ENCODE peak calls at places on chromosomes 12 and 14, in eight cellular contexts. D, N, H, A, L, C, O and K are unnamed samples.

GRCh38 chr12:26238341-26239126 is 43.2 kb downstream of the SSPN start:
- DNase-seq in D (peak; percentile 32), N (peak; percentile 12), H (no peak), A (no peak), L (no peak), C (no peak), O (peak; percentile 18), K (no peak)

GRCh38 chr14:100193417-100194357 is 34.2 kb upstream of the DEGS2 start:
- DNase-seq in D (no peak), N (no peak), H (no peak), A (no peak), L (no peak), C (no peak), O (no peak), K (no peak)

GRCh38 chr12:106246891-106247730 is 709 bp downstream of the CKAP4 start:
- DNase-seq in D (peak; percentile 76), N (peak; percentile 77), H (peak; percentile 87), A (no peak), L (peak; percentile 67), C (peak; percentile 79), O (peak; percentile 72), K (peak; percentile 86)

GRCh38 chr14:39015360-39015961 is 87.6 kb downstream of the SEC23A start:
- DNase-seq in D (peak; percentile 62), N (peak; percentile 73), H (no peak), A (no peak), L (peak; percentile 46), C (peak; percentile 71), O (peak; percentile 58), K (peak; percentile 19)

GRCh38 chr14:96762650-96763049 is 34.5 kb upstream of the VRK1 start:
- DNase-seq in D (peak; percentile 16), N (peak; percentile 68), H (peak; percentile 71), A (no peak), L (peak; percentile 80), C (peak; percentile 70), O (peak; percentile 47), K (peak; percentile 55)

GRCh38 chr14:100537701-100538565 is 49.3 kb downstream of the BEGAIN start:
- DNase-seq in D (no peak), N (no peak), H (peak; percentile 49), A (peak; percentile 43), L (no peak), C (no peak), O (no peak), K (no peak)

GRCh38 chr12:54038260-54038759 is 5.5 kb downstream of the HOXC5 start:
- DNase-seq in D (no peak), N (no peak), H (no peak), A (no peak), L (no peak), C (no peak), O (no peak), K (no peak)

GRCh38 chr14:61051046-61051445 is 70.0 kb downstream of the SLC38A6 start:
- DNase-seq in D (peak; percentile 51), N (peak; percentile 76), H (no peak), A (peak; percentile 68), L (no peak), C (peak; percentile 5), O (no peak), K (peak; percentile 13)

GRCh38 chr12:29516431-29516875 is 19.0 kb upstream of the OVCH1 start:
- DNase-seq in D (peak; percentile 5), N (peak; percentile 37), H (no peak), A (no peak), L (no peak), C (no peak), O (peak; percentile 23), K (peak; percentile 40)

GRCh38 chr12:105084251-105085250 is at the start of gene ALDH1L2:
- DNase-seq in D (peak; percentile 95), N (peak; percentile 95), H (peak; percentile 100), A (peak; percentile 83), L (peak; percentile 58), C (peak; percentile 84), O (peak; percentile 90), K (peak; percentile 89)
- H3K4me3 ChIP-seq in D (peak within 1 kb of the TSS; percentile 72), N (peak within 1 kb of the TSS; percentile 87), H (peak within 1 kb of the TSS; percentile 78), A (peak within 1 kb of the TSS; percentile 49), L (peak within 1 kb of the TSS; percentile 64), C (peak within 1 kb of the TSS; percentile 50), O (peak within 1 kb of the TSS; percentile 78), K (peak within 1 kb of the TSS; percentile 99)

GRCh38 chr14:102902086-102902485 is 20.4 kb upstream of the AMN start:
- DNase-seq in D (no peak), N (no peak), H (no peak), A (no peak), L (no peak), C (no peak), O (no peak), K (no peak)

GRCh38 chr14:102902523-102903247 is 19.8 kb upstream of the AMN start:
- DNase-seq in D (no peak), N (no peak), H (no peak), A (no peak), L (no peak), C (no peak), O (no peak), K (no peak)

GRCh38 chr14:102903248-102903888 is 19.1 kb upstream of the AMN start:
- DNase-seq in D (no peak), N (no peak), H (no peak), A (no peak), L (no peak), C (no peak), O (no peak), K (no peak)

GRCh38 chr14:102900631-102901571 is 21.6 kb upstream of the AMN start:
- DNase-seq in D (no peak), N (no peak), H (no peak), A (no peak), L (no peak), C (no peak), O (no peak), K (no peak)

DNA sequence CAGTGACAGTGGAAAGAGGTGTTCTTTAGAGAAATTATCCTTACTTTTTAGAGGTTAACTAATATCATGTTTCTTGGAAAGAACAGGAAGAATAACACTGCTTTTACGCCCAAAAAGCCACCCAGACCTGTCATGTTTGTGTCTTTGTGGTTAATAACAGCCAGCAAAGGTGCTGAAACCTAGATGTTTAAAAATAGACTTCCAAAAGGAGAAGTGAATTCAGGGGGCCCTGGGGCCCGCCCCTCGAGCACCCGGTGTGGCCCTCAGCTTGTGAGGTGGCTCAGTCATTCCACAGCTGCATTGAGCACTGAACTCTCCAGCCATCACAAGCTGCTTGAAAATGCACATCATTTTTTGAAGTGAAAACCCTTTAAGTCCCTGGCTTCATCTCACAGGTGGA is 20.8 kb upstream of the AMN start:
- DNase-seq in D (no peak), N (no peak), H (no peak), A (no peak), L (no peak), C (no peak), O (no peak), K (no peak)
- H3K4me3 ChIP-seq in D (no peak overlapping the region), N (no peak overlapping the region), H (no peak overlapping the region), A (no peak overlapping the region), L (no peak overlapping the region), C (no peak overlapping the region), O (no peak overlapping the region), K (no peak overlapping the region)

GRCh38 chr14:105274600-105274999 is 26.2 kb downstream of the BRF1 start:
- DNase-seq in D (no peak), N (no peak), H (no peak), A (no peak), L (no peak), C (no peak), O (no peak), K (no peak)
- H3K4me3 ChIP-seq in D (no peak overlapping the region), N (no peak overlapping the region), H (no peak overlapping the region), A (no peak overlapping the region), L (no peak overlapping the region), C (no peak overlapping the region), O (no peak overlapping the region), K (no peak overlapping the region)

GRCh38 chr14:58332514-58332913 is 34.2 kb downstream of the ARID4A start:
- DNase-seq in D (no peak), N (no peak), H (no peak), A (no peak), L (no peak), C (no peak), O (no peak), K (no peak)
- H3K4me3 ChIP-seq in D (no peak overlapping the region), N (no peak overlapping the region), H (no peak overlapping the region), A (no peak overlapping the region), L (no peak overlapping the region), C (no peak overlapping the region), O (no peak overlapping the region), K (no peak overlapping the region)

DNA sequence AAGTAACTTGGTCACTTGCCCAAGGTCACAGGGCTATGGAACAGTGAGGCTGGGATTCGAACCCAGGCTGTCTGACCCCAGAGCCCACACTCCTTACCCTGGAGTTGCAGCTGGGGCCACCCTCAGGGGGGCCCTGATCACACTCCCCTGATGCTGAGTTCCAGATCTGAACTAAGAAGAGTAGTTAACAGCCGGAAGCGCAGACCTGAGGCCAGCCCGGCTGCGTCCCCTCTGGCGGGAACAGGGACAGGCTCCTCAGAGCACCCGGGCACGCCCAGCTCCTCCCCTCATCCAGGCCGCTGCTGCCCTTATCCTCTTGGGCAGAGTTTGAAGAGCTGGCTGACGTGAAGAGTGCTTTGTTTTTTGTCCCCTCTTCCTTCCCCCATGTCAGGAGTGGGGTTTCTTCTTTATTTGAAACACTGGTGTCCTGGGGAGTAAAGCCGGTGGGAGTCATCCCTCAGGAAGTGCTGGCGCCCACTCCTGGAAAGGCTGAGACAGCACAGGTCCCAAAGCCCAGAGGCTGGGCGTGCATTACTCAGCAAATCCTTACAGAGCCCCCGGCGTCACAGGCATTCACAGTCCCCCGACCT is 8.7 kb downstream of the PHB2 start:
- DNase-seq in D (peak; percentile 72), N (peak; percentile 79), H (peak; percentile 96), A (peak; percentile 86), L (peak; percentile 85), C (peak; percentile 89), O (peak; percentile 79), K (peak; percentile 48)
- H3K4me3 ChIP-seq in D (peak overlapping the region; percentile 33), N (peak overlapping the region; percentile 15), H (no peak overlapping the region), A (no peak overlapping the region), L (peak overlapping the region; percentile 15), C (no peak overlapping the region), O (no peak overlapping the region), K (no peak overlapping the region)

GRCh38 chr12:100795193-100796179 is 910 bp downstream of the ANO4 start:
- DNase-seq in D (no peak), N (no peak), H (peak; percentile 57), A (no peak), L (no peak), C (no peak), O (no peak), K (no peak)

GRCh38 chr12:100793182-100793581 is 1.4 kb upstream of the ANO4 start:
- DNase-seq in D (peak; percentile 56), N (peak; percentile 15), H (no peak), A (no peak), L (no peak), C (no peak), O (peak; percentile 69), K (peak; percentile 49)

GRCh38 chr12:100797246-100797645 is 2.7 kb downstream of the ANO4 start:
- DNase-seq in D (no peak), N (no peak), H (no peak), A (no peak), L (no peak), C (no peak), O (no peak), K (no peak)

GRCh38 chr12:100796616-100797015 is 2.0 kb downstream of the ANO4 start:
- DNase-seq in D (no peak), N (no peak), H (no peak), A (no peak), L (no peak), C (no peak), O (no peak), K (no peak)

GRCh38 chr12:100794441-100795192 is at the start of gene ANO4:
- DNase-seq in D (peak; percentile 21), N (peak; percentile 5), H (peak; percentile 68), A (no peak), L (no peak), C (peak; percentile 53), O (peak; percentile 37), K (peak; percentile 56)
- H3K4me3 ChIP-seq in D (peak within 1 kb of the TSS; percentile 40), N (no peak within 1 kb of the TSS), H (no peak within 1 kb of the TSS), A (no peak within 1 kb of the TSS), L (no peak within 1 kb of the TSS), C (peak within 1 kb of the TSS; percentile 7), O (peak within 1 kb of the TSS; percentile 36), K (peak within 1 kb of the TSS; percentile 33)